ENCODE peak calls at places on chromosomes 16 and 17, in five cellular contexts. U is mucosa of descending colon, A is fibroblast of mammary gland, K is IMR-90, M is AG10803. Y is an unnamed sample.
A peak's percentile ranks its signal among the peaks of the same experiment; 100 is the strongest.

GRCh38 chr17:6782244-6782643 is 6.2 kb downstream of the FBXO39 start:
- DNase-seq in M (no peak), U (no peak), K (no peak), A (no peak), Y (no peak)

GRCh38 chr16:56451753-56452689 is 667 bp downstream of the OGFOD1 start:
- DNase-seq in U (peak; percentile 31), M (peak; percentile 55), K (peak; percentile 31), A (peak; percentile 46), Y (peak; percentile 43)

GRCh38 chr17:63470116-63470515 is 6.7 kb upstream of the ACE start:
- DNase-seq in A (no peak), K (no peak), U (no peak), M (no peak), Y (no peak)

GRCh38 chr17:10357768-10358167 is 15.0 kb downstream of the MYH13 start:
- DNase-seq in K (no peak), U (peak; percentile 29), M (no peak), A (no peak), Y (no peak)

GRCh38 chr16:56362057-56362655 is 63.2 kb downstream of the AMFR start:
- DNase-seq in M (no peak), U (no peak), K (no peak), A (no peak), Y (no peak)

GRCh38 chr17:42484304-42484703 is 25.6 kb downstream of the ATP6V0A1 start:
- DNase-seq in K (no peak), A (no peak), M (no peak), U (peak; percentile 58), Y (no peak)

GRCh38 chr16:85004587-85005205 is 6.6 kb downstream of the ZDHHC7 start:
- DNase-seq in A (peak; percentile 87), U (no peak), K (peak; percentile 95), M (peak; percentile 92), Y (peak; percentile 91)

GRCh38 chr16:6884002-6884401 is 448.6 kb upstream of the RBFOX1 start:
- DNase-seq in A (no peak), K (no peak), M (no peak), U (no peak), Y (no peak)

GRCh38 chr17:31750578-31750977 is 108.5 kb downstream of the COPRS start:
- DNase-seq in A (no peak), M (no peak), K (no peak), U (no peak), Y (no peak)

GRCh38 chr16:49352923-49353322 is 20.7 kb upstream of the C16orf78 start:
- DNase-seq in A (peak; percentile 9), M (peak; percentile 6), K (no peak), U (no peak), Y (peak; percentile 14)

GRCh38 chr17:50918071-50918932 is 52.1 kb upstream of the TOB1 start:
- DNase-seq in U (no peak), A (no peak), M (no peak), K (no peak), Y (no peak)

GRCh38 chr17:74561580-74561979 is 5.7 kb downstream of the CD300H start:
- DNase-seq in A (no peak), U (no peak), M (no peak), K (no peak), Y (no peak)

GRCh38 chr17:3960764-3961163 is 3.5 kb downstream of the ATP2A3 start:
- DNase-seq in M (peak; percentile 60), K (peak; percentile 55), A (peak; percentile 72), U (peak; percentile 58), Y (no peak)

GRCh38 chr17:9004961-9005285 is 16.4 kb upstream of the NTN1 start:
- DNase-seq in M (no peak), U (no peak), A (no peak), K (no peak), Y (no peak)

GRCh38 chr16:27400751-27401620 is 988 bp upstream of the IL21R start:
- DNase-seq in U (no peak), K (peak; percentile 40), M (peak; percentile 63), A (peak; percentile 40), Y (peak; percentile 71)

GRCh38 chr16:48110982-48111381 is 44.8 kb downstream of the ABCC12 start:
- DNase-seq in K (no peak), M (no peak), U (no peak), A (no peak), Y (no peak)

GRCh38 chr17:17346428-17347233 is 43.5 kb downstream of the NT5M start:
- DNase-seq in M (no peak), U (no peak), A (no peak), K (no peak), Y (no peak)

GRCh38 chr17:66834426-66834918 is 445 bp upstream of the CACNG5 start:
- DNase-seq in A (no peak), U (no peak), K (no peak), M (no peak), Y (no peak)

GRCh38 chr16:12652924-12653323 is 150.8 kb downstream of the CPPED1 start:
- DNase-seq in U (no peak), K (no peak), M (no peak), A (no peak), Y (no peak)

GRCh38 chr16:60727856-60728255 is 1308.4 kb downstream of the CDH8 start:
- DNase-seq in K (no peak), A (no peak), M (peak; percentile 69), U (no peak), Y (no peak)

GRCh38 chr16:74991593-74992403 is 6.9 kb upstream of the WDR59 start:
- DNase-seq in A (no peak), U (peak; percentile 35), M (no peak), K (no peak), Y (no peak)

GRCh38 chr17:7261377-7262191 is 694 bp downstream of the CLDN7 start:
- DNase-seq in M (no peak), A (no peak), U (peak; percentile 30), K (no peak), Y (no peak)

GRCh38 chr17:4598776-4599504 is 14.6 kb downstream of the SMTNL2 start:
- DNase-seq in A (peak; percentile 66), M (peak; percentile 12), K (peak; percentile 51), U (peak; percentile 39), Y (peak; percentile 71)

GRCh38 chr17:20315821-20316220 is 151.5 kb downstream of the LGALS9B start:
- DNase-seq in A (no peak), K (peak; percentile 4), M (peak; percentile 5), U (no peak), Y (peak; percentile 7)

GRCh38 chr17:58534901-58535421 is 20.5 kb upstream of the MTMR4 start:
- DNase-seq in U (no peak), K (peak; percentile 61), M (peak; percentile 69), A (peak; percentile 90), Y (peak; percentile 72)

GRCh38 chr16:69563605-69564580 is 1.9 kb upstream of the NFAT5 start:
- DNase-seq in M (no peak), A (peak; percentile 38), K (peak; percentile 65), U (peak; percentile 21), Y (peak; percentile 32)

GRCh38 chr16:67173808-67174705 is 3.7 kb downstream of the NOL3 start:
- DNase-seq in M (peak; percentile 81), K (peak; percentile 76), A (peak; percentile 77), U (peak; percentile 90), Y (peak; percentile 80)

GRCh38 chr17:51640108-51640622 is 379.8 kb downstream of the UTP18 start:
- DNase-seq in K (no peak), M (no peak), A (no peak), U (no peak), Y (peak; percentile 0)

DNA sequence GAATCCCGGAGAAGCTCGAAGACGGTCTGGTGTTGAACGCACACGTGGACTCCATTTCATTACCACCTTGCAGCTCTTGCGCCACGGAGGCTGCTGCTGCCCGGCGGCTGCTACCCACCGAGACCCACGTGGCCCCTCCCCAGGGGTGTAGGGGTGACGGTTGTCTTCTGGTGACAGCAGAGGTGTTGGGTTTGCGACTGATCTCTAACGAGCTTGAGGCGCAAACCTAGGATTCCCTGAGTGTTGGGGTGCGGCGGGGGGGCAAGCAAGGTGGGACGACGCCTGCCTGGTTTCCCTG is 1.7 kb upstream of the CBX4 start:
- DNase-seq in M (no peak), U (peak; percentile 27), K (no peak), A (no peak), Y (peak; percentile 44)
- H3K4me3 ChIP-seq in M (no peak overlapping the region), U (no peak overlapping the region), K (no peak overlapping the region), A (no peak overlapping the region), Y (no peak overlapping the region)

GRCh38 chr16:31265329-31266245 is 5.8 kb downstream of the ITGAM start:
- DNase-seq in K (peak; percentile 60), M (no peak), U (no peak), A (peak; percentile 14), Y (peak; percentile 46)
- TF ChIP-seq CTCF in K (no peak), M (no peak), U (no peak), A (no peak), Y (no peak)

GRCh38 chr17:77861981-77862645 is 96.4 kb upstream of the TNRC6C start:
- DNase-seq in U (no peak), M (no peak), K (no peak), A (no peak), Y (no peak)

GRCh38 chr17:77865109-77865611 is 93.3 kb upstream of the TNRC6C start:
- DNase-seq in U (no peak), M (peak; percentile 30), A (peak; percentile 8), K (no peak), Y (no peak)

GRCh38 chr17:77864234-77865108 is 94.0 kb upstream of the TNRC6C start:
- DNase-seq in K (no peak), A (no peak), M (no peak), U (peak; percentile 37), Y (no peak)

GRCh38 chr17:77862890-77863813 is 95.4 kb upstream of the TNRC6C start:
- DNase-seq in U (no peak), M (no peak), A (no peak), K (no peak), Y (no peak)

DNA sequence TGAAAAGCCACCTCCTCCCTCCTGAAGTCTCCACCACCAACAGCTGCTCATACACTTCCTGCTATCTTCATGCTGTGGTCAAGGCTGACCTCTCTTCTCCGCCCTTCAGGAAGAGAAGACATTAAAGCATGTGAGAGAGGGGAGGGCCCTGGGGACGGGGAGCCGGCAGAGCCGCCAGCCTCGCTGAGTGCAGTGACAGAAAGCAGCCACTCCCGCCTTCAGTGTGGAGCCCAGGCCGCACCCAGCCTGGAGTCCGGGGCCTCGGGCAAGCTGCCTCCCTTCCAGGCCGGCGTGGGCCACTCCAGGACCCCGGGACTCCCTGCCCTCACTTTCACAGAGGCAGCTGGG is 94.7 kb upstream of the TNRC6C start:
- DNase-seq in A (no peak), U (peak; percentile 75), M (peak; percentile 19), K (no peak), Y (no peak)
- H3K4me3 ChIP-seq in A (no peak overlapping the region), U (no peak overlapping the region), M (no peak overlapping the region), K (no peak overlapping the region), Y (no peak overlapping the region)

GRCh38 chr16:77327717-77328116 is 107.1 kb downstream of the ADAMTS18 start:
- DNase-seq in U (no peak), A (no peak), M (no peak), K (no peak), Y (no peak)

GRCh38 chr16:77324727-77325126 is 110.1 kb downstream of the ADAMTS18 start:
- DNase-seq in M (no peak), U (no peak), A (no peak), K (no peak), Y (no peak)

GRCh38 chr16:77322757-77323156 is 112.1 kb downstream of the ADAMTS18 start:
- DNase-seq in K (no peak), U (peak; percentile 21), A (no peak), M (no peak), Y (no peak)

DNA sequence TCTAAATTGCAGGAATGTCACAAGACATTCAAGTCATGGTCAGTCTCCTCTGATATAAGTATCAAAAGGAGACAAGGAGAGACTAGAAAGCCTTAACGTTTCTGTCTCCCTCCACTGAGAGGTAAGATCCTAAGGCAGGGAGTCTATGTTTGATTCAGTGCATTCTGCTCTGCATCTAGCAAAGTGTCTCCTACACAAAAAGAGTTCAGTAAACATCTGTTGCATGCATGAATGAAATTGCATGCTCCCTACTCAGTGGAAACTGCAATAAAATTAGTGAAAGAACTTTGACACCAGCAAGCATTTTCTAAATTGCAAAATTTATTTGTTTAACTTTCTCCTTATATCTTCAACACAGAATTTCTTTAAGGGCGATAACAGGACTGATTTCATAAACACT is 111.1 kb downstream of the ADAMTS18 start:
- DNase-seq in K (no peak), A (no peak), M (no peak), U (no peak), Y (no peak)
- TF ChIP-seq CTCF in K (no peak), A (no peak), M (no peak), U (no peak), Y (no peak)